ENCODE peak calls at places on chromosomes 2 and 18, in nine cellular contexts. One of them, this sample, is unnamed.

GRCh38 chr2:124867247-124867646 is 842.2 kb downstream of the CNTNAP5 start:
- DNase-seq in SK-N-SH: no peak
- DNase-seq in ovary: no peak
- DNase-seq in A549: no peak
- DNase-seq in transverse colon: no peak
- DNase-seq in stomach: no peak
- DNase-seq in H1: no peak
- DNase-seq in sigmoid colon: no peak
- DNase-seq in esophagus muscularis mucosa: no peak
- DNase-seq in this sample: no peak

GRCh38 chr2:211931314-211931713 is 607.3 kb downstream of the ERBB4 start:
- DNase-seq in SK-N-SH: no peak
- DNase-seq in ovary: no peak
- DNase-seq in A549: no peak
- DNase-seq in transverse colon: no peak
- DNase-seq in stomach: no peak
- DNase-seq in H1: no peak
- DNase-seq in sigmoid colon: no peak
- DNase-seq in esophagus muscularis mucosa: no peak
- DNase-seq in this sample: no peak

GRCh38 chr2:21627938-21628337 is 504.2 kb downstream of the TDRD15 start:
- DNase-seq in SK-N-SH: no peak
- DNase-seq in ovary: no peak
- DNase-seq in A549: no peak
- DNase-seq in transverse colon: no peak
- DNase-seq in stomach: no peak
- DNase-seq in H1: no peak
- DNase-seq in sigmoid colon: no peak
- DNase-seq in esophagus muscularis mucosa: no peak
- DNase-seq in this sample: no peak

GRCh38 chr2:165720526-165720925 is 73.5 kb downstream of the GALNT3 start:
- DNase-seq in SK-N-SH: no peak
- DNase-seq in ovary: no peak
- DNase-seq in A549: no peak
- DNase-seq in transverse colon: no peak
- DNase-seq in stomach: no peak
- DNase-seq in H1: no peak
- DNase-seq in sigmoid colon: no peak
- DNase-seq in esophagus muscularis mucosa: no peak
- DNase-seq in this sample: no peak

GRCh38 chr2:65377556-65378307 is 54.7 kb downstream of the SPRED2 start:
- DNase-seq in SK-N-SH: no peak
- DNase-seq in ovary: no peak
- DNase-seq in A549: no peak
- DNase-seq in transverse colon: peak
- DNase-seq in stomach: no peak
- DNase-seq in H1: no peak
- DNase-seq in sigmoid colon: no peak
- DNase-seq in esophagus muscularis mucosa: no peak
- DNase-seq in this sample: no peak

GRCh38 chr2:201996006-201996405 is 37.6 kb upstream of the FZD7 start:
- DNase-seq in SK-N-SH: no peak
- DNase-seq in ovary: no peak
- DNase-seq in A549: no peak
- DNase-seq in transverse colon: no peak
- DNase-seq in stomach: no peak
- DNase-seq in H1: peak
- DNase-seq in sigmoid colon: no peak
- DNase-seq in esophagus muscularis mucosa: no peak
- DNase-seq in this sample: no peak

GRCh38 chr2:226758886-226759660 is 40.5 kb downstream of the IRS1 start:
- DNase-seq in SK-N-SH: no peak
- DNase-seq in ovary: peak
- DNase-seq in A549: no peak
- DNase-seq in transverse colon: no peak
- DNase-seq in stomach: no peak
- DNase-seq in H1: no peak
- DNase-seq in sigmoid colon: no peak
- DNase-seq in esophagus muscularis mucosa: no peak
- DNase-seq in this sample: no peak

GRCh38 chr2:111029135-111029927 is 91.4 kb upstream of the BCL2L11 start:
- DNase-seq in SK-N-SH: no peak
- DNase-seq in ovary: no peak
- DNase-seq in A549: no peak
- DNase-seq in transverse colon: peak
- DNase-seq in stomach: peak
- DNase-seq in H1: peak
- DNase-seq in sigmoid colon: no peak
- DNase-seq in esophagus muscularis mucosa: peak
- DNase-seq in this sample: no peak

GRCh38 chr2:234257859-234258561 is 207.5 kb downstream of the SPP2 start:
- DNase-seq in SK-N-SH: peak
- DNase-seq in ovary: no peak
- DNase-seq in A549: peak
- DNase-seq in transverse colon: peak
- DNase-seq in stomach: peak
- DNase-seq in H1: peak
- DNase-seq in sigmoid colon: no peak
- DNase-seq in esophagus muscularis mucosa: no peak
- DNase-seq in this sample: peak
- H3K4me3 ChIP-seq in SK-N-SH: no peak
- H3K4me3 ChIP-seq in ovary: no peak
- H3K4me3 ChIP-seq in A549: no peak
- H3K4me3 ChIP-seq in transverse colon: no peak
- H3K4me3 ChIP-seq in stomach: no peak
- H3K4me3 ChIP-seq in H1: no peak
- H3K4me3 ChIP-seq in sigmoid colon: no peak
- H3K4me3 ChIP-seq in esophagus muscularis mucosa: no peak
- H3K4me3 ChIP-seq in this sample: no peak

GRCh38 chr2:159380676-159381239 is 94.3 kb upstream of the WDSUB1 start:
- DNase-seq in SK-N-SH: no peak
- DNase-seq in ovary: no peak
- DNase-seq in A549: no peak
- DNase-seq in transverse colon: no peak
- DNase-seq in stomach: no peak
- DNase-seq in H1: no peak
- DNase-seq in sigmoid colon: no peak
- DNase-seq in esophagus muscularis mucosa: no peak
- DNase-seq in this sample: no peak
- TF ChIP-seq EP300 in SK-N-SH: no peak
- TF ChIP-seq EP300 in ovary: no peak
- TF ChIP-seq EP300 in A549: no peak
- TF ChIP-seq EP300 in transverse colon: no peak
- TF ChIP-seq EP300 in stomach: no peak
- TF ChIP-seq EP300 in H1: no peak
- TF ChIP-seq EP300 in sigmoid colon: no peak
- TF ChIP-seq EP300 in esophagus muscularis mucosa: no peak
- TF ChIP-seq EP300 in this sample: no peak

GRCh38 chr2:177344316-177344715 is 48.3 kb upstream of the AGPS start:
- DNase-seq in SK-N-SH: no peak
- DNase-seq in ovary: no peak
- DNase-seq in A549: no peak
- DNase-seq in transverse colon: no peak
- DNase-seq in stomach: no peak
- DNase-seq in H1: no peak
- DNase-seq in sigmoid colon: no peak
- DNase-seq in esophagus muscularis mucosa: no peak
- DNase-seq in this sample: no peak
- TF ChIP-seq CTCF in SK-N-SH: no peak
- TF ChIP-seq CTCF in ovary: no peak
- TF ChIP-seq CTCF in A549: no peak
- TF ChIP-seq CTCF in transverse colon: no peak
- TF ChIP-seq CTCF in stomach: no peak
- TF ChIP-seq CTCF in H1: no peak
- TF ChIP-seq CTCF in sigmoid colon: no peak
- TF ChIP-seq CTCF in esophagus muscularis mucosa: no peak
- TF ChIP-seq CTCF in this sample: no peak

GRCh38 chr2:234615643-234616356 is 118.9 kb upstream of the ARL4C start:
- DNase-seq in SK-N-SH: no peak
- DNase-seq in ovary: no peak
- DNase-seq in A549: no peak
- DNase-seq in transverse colon: no peak
- DNase-seq in stomach: no peak
- DNase-seq in H1: peak
- DNase-seq in sigmoid colon: no peak
- DNase-seq in esophagus muscularis mucosa: peak
- DNase-seq in this sample: no peak
- H3K4me3 ChIP-seq in SK-N-SH: no peak
- H3K4me3 ChIP-seq in ovary: no peak
- H3K4me3 ChIP-seq in A549: no peak
- H3K4me3 ChIP-seq in transverse colon: no peak
- H3K4me3 ChIP-seq in stomach: no peak
- H3K4me3 ChIP-seq in H1: no peak
- H3K4me3 ChIP-seq in sigmoid colon: no peak
- H3K4me3 ChIP-seq in esophagus muscularis mucosa: no peak
- H3K4me3 ChIP-seq in this sample: no peak

GRCh38 chr2:23532311-23533013 is 147.5 kb downstream of the KLHL29 start:
- DNase-seq in SK-N-SH: no peak
- DNase-seq in ovary: peak
- DNase-seq in A549: no peak
- DNase-seq in transverse colon: no peak
- DNase-seq in stomach: no peak
- DNase-seq in H1: no peak
- DNase-seq in sigmoid colon: peak
- DNase-seq in esophagus muscularis mucosa: no peak
- DNase-seq in this sample: no peak
- TF ChIP-seq EP300 in SK-N-SH: no peak
- TF ChIP-seq EP300 in ovary: no peak
- TF ChIP-seq EP300 in A549: no peak
- TF ChIP-seq EP300 in transverse colon: no peak
- TF ChIP-seq EP300 in stomach: no peak
- TF ChIP-seq EP300 in H1: no peak
- TF ChIP-seq EP300 in sigmoid colon: no peak
- TF ChIP-seq EP300 in esophagus muscularis mucosa: no peak
- TF ChIP-seq EP300 in this sample: no peak

GRCh38 chr2:74983606-74984005 is 25.2 kb downstream of the POLE4 start:
- DNase-seq in SK-N-SH: no peak
- DNase-seq in ovary: no peak
- DNase-seq in A549: no peak
- DNase-seq in transverse colon: no peak
- DNase-seq in stomach: no peak
- DNase-seq in H1: no peak
- DNase-seq in sigmoid colon: no peak
- DNase-seq in esophagus muscularis mucosa: no peak
- DNase-seq in this sample: no peak

GRCh38 chr2:74984947-74985637 is 26.6 kb downstream of the POLE4 start:
- DNase-seq in SK-N-SH: peak
- DNase-seq in ovary: no peak
- DNase-seq in A549: no peak
- DNase-seq in transverse colon: no peak
- DNase-seq in stomach: no peak
- DNase-seq in H1: no peak
- DNase-seq in sigmoid colon: no peak
- DNase-seq in esophagus muscularis mucosa: no peak
- DNase-seq in this sample: no peak

GRCh38 chr2:74984017-74984416 is 25.6 kb downstream of the POLE4 start:
- DNase-seq in SK-N-SH: peak
- DNase-seq in ovary: no peak
- DNase-seq in A549: no peak
- DNase-seq in transverse colon: no peak
- DNase-seq in stomach: no peak
- DNase-seq in H1: no peak
- DNase-seq in sigmoid colon: no peak
- DNase-seq in esophagus muscularis mucosa: no peak
- DNase-seq in this sample: no peak

GRCh38 chr2:74982581-74982980 is 24.1 kb downstream of the POLE4 start:
- DNase-seq in SK-N-SH: no peak
- DNase-seq in ovary: no peak
- DNase-seq in A549: no peak
- DNase-seq in transverse colon: no peak
- DNase-seq in stomach: no peak
- DNase-seq in H1: no peak
- DNase-seq in sigmoid colon: no peak
- DNase-seq in esophagus muscularis mucosa: no peak
- DNase-seq in this sample: no peak

GRCh38 chr2:74985983-74986382 is 27.5 kb downstream of the POLE4 start:
- DNase-seq in SK-N-SH: peak
- DNase-seq in ovary: no peak
- DNase-seq in A549: no peak
- DNase-seq in transverse colon: no peak
- DNase-seq in stomach: no peak
- DNase-seq in H1: no peak
- DNase-seq in sigmoid colon: no peak
- DNase-seq in esophagus muscularis mucosa: no peak
- DNase-seq in this sample: no peak
- TF ChIP-seq CTCF in SK-N-SH: no peak
- TF ChIP-seq CTCF in ovary: no peak
- TF ChIP-seq CTCF in A549: no peak
- TF ChIP-seq CTCF in transverse colon: no peak
- TF ChIP-seq CTCF in stomach: no peak
- TF ChIP-seq CTCF in H1: no peak
- TF ChIP-seq CTCF in sigmoid colon: no peak
- TF ChIP-seq CTCF in esophagus muscularis mucosa: no peak
- TF ChIP-seq CTCF in this sample: no peak

GRCh38 chr18:61991836-61992235 is 99.0 kb upstream of the RNF152 start:
- DNase-seq in SK-N-SH: no peak
- DNase-seq in ovary: no peak
- DNase-seq in A549: no peak
- DNase-seq in transverse colon: no peak
- DNase-seq in stomach: no peak
- DNase-seq in H1: no peak
- DNase-seq in sigmoid colon: no peak
- DNase-seq in esophagus muscularis mucosa: no peak
- DNase-seq in this sample: no peak
- H3K4me3 ChIP-seq in SK-N-SH: no peak
- H3K4me3 ChIP-seq in ovary: no peak
- H3K4me3 ChIP-seq in A549: no peak
- H3K4me3 ChIP-seq in transverse colon: no peak
- H3K4me3 ChIP-seq in stomach: no peak
- H3K4me3 ChIP-seq in H1: no peak
- H3K4me3 ChIP-seq in sigmoid colon: no peak
- H3K4me3 ChIP-seq in esophagus muscularis mucosa: no peak
- H3K4me3 ChIP-seq in this sample: no peak